ENCODE peak calls at places on chromosomes 3 and 15, in eight cellular contexts. O is pancreas, Q is cardiac muscle cell, L is brain microvascular endothelial cell, D is colonic mucosa, W is IMR-90, K is body of pancreas, X is psoas muscle. A is an unnamed sample.
A peak's percentile ranks its signal among the peaks of the same experiment; 100 is the strongest.

GRCh38 chr3:9870978-9871377 is 9.1 kb downstream of the CIDEC start:
- DNase-seq in Q (no peak), X (no peak), O (no peak), D (no peak), W (peak; percentile 86), K (no peak), L (peak; percentile 28), A (no peak)

GRCh38 chr3:149087208-149087607 is 875 bp upstream of the HLTF start:
- DNase-seq in Q (no peak), L (no peak), K (no peak), O (no peak), X (no peak), D (no peak), W (no peak), A (no peak)

GRCh38 chr15:27046891-27047290 is 75.9 kb downstream of the GABRG3 start:
- DNase-seq in W (no peak), L (no peak), D (no peak), Q (no peak), X (no peak), O (no peak), K (no peak), A (no peak)

GRCh38 chr3:116483135-116483534 is 37.8 kb upstream of the LSAMP start:
- DNase-seq in L (no peak), Q (no peak), X (no peak), D (no peak), K (no peak), O (no peak), W (no peak), A (no peak)

GRCh38 chr3:30511524-30512278 is 94.7 kb upstream of the TGFBR2 start:
- DNase-seq in W (peak; percentile 98), X (peak; percentile 20), D (no peak), L (peak; percentile 94), O (no peak), K (no peak), Q (no peak), A (no peak)

GRCh38 chr3:8095724-8096123 is 405.9 kb upstream of the LMCD1 start:
- DNase-seq in D (no peak), Q (peak; percentile 49), O (no peak), X (no peak), K (no peak), L (no peak), W (no peak), A (no peak)

GRCh38 chr3:59821274-59821673 is 771.4 kb upstream of the CFAP20DC start:
- DNase-seq in K (no peak), L (no peak), D (no peak), O (no peak), Q (no peak), W (no peak), X (no peak), A (no peak)

GRCh38 chr3:146250449-146251382 is at the start of gene PLSCR4:
- DNase-seq in X (peak; percentile 84), K (peak; percentile 70), O (peak; percentile 78), L (peak; percentile 43), D (peak; percentile 90), Q (peak; percentile 59), W (peak; percentile 47), A (no peak)

DNA sequence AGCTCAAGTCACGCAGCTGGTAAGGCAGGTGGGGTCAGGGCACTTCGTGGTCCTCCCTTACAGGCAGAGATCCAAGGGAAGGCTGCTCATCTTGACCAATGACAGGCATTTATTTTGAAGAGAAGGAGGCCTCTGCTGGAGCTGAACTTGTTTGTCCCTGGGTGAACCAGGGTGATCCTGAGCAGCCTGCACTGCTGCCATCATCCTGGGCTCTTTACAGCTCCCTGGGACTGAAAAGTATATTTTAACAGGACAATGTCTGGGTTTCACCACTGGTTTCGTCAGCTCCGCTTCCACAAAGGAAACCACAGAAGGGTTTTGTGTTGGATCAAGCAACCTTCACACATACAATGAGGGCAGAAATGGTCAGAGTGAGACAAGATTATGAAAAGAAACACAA is 400.8 kb upstream of the TPM1 start:
- DNase-seq in Q (no peak), L (no peak), D (no peak), K (no peak), W (no peak), X (no peak), O (no peak), A (no peak)
- H3K27ac ChIP-seq in Q (no peak overlapping the region), L (no peak overlapping the region), D (no peak overlapping the region), K (no peak overlapping the region), W (no peak overlapping the region), X (peak overlapping the region; percentile 3), O (no peak overlapping the region), A (no peak overlapping the region)

DNA sequence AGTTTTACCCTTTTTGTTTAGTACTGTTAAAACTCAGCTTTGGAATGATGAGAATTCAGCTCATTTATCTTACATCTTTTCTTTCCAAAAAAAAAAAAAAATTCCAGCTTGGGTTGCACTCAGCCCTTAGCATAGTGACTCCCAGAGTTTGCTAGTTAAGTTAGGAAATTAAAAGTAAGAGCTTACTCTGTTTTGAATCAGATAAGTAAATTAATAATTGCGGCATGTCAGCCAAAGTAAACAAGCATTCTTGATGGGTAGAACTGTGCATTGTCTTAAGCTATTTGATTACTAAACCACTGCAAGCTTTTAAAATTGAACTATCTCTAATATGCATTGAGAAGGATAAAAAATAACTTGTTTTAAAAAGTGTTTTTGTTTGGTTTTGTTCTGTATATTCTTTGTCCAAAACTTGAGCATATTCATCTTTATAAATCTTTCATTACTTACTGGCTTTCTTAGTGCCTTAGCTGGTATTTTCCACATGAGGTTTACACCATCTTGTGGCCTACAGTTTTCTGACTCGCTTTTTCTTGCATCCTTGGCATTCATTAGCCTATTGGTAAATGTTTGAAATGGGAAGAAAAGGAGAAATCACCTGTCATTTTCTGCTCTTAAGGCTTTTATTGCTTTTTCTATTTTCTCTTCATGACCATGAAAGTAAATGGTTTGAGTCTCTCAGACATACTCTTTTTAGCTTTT is 107.6 kb downstream of the FILIP1L start:
- DNase-seq in D (no peak), W (peak; percentile 60), O (no peak), Q (no peak), K (no peak), X (no peak), L (peak; percentile 20), A (no peak)
- TF ChIP-seq CTCF in D (no peak), W (peak; percentile 36), O (no peak), Q (no peak), K (no peak), X (no peak), L (peak; percentile 11), A (no peak)

DNA sequence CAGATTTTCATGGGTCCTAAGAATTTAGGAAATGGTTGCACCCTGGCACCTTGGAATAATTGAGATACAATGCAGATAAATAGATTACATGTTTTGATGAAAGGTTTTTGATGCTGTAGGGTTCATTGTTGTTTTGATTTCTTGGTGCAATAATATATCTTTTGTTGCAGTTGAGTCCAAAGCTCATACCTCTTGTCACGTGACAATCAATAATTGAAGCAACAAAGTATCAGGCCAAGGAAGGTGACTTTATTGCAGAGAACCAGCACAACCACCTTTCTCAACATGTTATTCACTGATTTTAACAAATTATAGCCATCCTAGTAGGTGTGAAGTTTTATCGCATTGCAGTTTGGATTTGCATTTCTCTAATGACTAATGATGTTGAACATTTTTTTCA is 285.5 kb upstream of the SLCO3A1 start:
- DNase-seq in O (no peak), X (no peak), D (no peak), Q (no peak), K (no peak), W (no peak), L (no peak), A (no peak)
- H3K4me3 ChIP-seq in O (no peak overlapping the region), X (no peak overlapping the region), D (no peak overlapping the region), Q (no peak overlapping the region), K (no peak overlapping the region), W (no peak overlapping the region), L (no peak overlapping the region), A (no peak overlapping the region)

DNA sequence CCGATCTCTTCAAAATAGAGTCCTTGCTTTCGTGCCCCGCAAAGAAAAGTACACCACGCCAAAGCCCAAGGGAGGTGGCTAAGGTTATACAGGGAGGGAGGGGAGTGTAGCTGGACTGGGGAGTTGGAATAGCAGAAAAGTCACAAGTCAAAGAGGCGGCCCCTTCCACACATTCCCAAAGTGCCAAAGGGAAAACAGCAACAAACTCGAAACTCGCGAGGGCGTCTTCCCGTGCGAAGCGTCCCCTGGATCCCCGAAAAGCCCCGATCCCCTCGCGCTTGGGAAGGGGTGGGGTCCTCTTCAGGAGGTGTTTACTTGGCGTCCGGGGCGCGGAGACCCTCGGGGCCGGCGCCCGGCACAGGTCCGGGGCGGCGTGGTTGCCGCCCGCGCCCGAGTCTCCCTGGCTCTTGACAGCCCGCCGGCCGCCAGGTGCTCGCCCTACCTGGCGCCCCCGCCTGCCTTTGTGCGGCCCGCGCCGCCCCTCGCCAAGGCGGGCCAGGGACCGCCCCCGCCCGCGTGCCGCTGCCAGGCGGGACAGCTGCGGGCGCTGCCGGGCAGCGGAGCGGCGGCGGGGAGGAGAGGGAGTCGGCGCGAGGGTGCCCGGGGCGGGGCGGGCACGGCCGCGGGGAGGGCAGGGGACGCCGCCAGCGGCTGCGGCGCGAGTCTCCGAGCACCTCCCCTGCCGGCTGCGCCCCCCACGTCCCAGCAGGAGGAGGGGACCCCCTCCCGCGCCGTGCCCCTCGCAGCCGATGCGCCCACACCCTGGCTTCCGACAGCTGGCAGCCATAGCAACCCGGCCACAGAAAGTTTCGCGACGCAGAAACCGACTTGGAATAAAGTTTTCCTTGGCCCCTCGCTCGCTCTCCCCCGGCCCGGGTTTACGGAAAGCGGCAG is 966 bp downstream of the MYO1E start:
- DNase-seq in W (no peak), O (peak; percentile 76), Q (peak; percentile 51), D (peak; percentile 59), K (peak; percentile 68), X (peak; percentile 37), L (no peak), A (no peak)
- H3K27ac ChIP-seq in W (peak overlapping the region; percentile 88), O (peak overlapping the region; percentile 92), Q (peak overlapping the region; percentile 98), D (peak overlapping the region; percentile 99), K (peak overlapping the region; percentile 96), X (peak overlapping the region; percentile 98), L (peak overlapping the region; percentile 90), A (peak overlapping the region; percentile 95)

GRCh38 chr3:53728606-53729005 is 117.6 kb downstream of the CHDH start:
- DNase-seq in W (no peak), K (no peak), X (no peak), L (no peak), O (no peak), Q (no peak), D (no peak), A (no peak)

GRCh38 chr3:53729130-53729529 is 117.1 kb downstream of the CHDH start:
- DNase-seq in K (no peak), W (no peak), X (no peak), Q (no peak), D (no peak), O (no peak), L (no peak), A (no peak)

GRCh38 chr3:53731934-53732624 is 114.1 kb downstream of the CHDH start:
- DNase-seq in Q (no peak), W (no peak), K (no peak), O (no peak), X (no peak), L (no peak), D (no peak), A (no peak)

GRCh38 chr3:53730565-53730964 is 115.7 kb downstream of the CHDH start:
- DNase-seq in W (no peak), L (peak; percentile 6), K (no peak), Q (no peak), X (peak; percentile 23), O (no peak), D (no peak), A (peak; percentile 63)

GRCh38 chr3:53729618-53730017 is 116.6 kb downstream of the CHDH start:
- DNase-seq in O (no peak), L (no peak), D (no peak), Q (no peak), X (no peak), W (no peak), K (no peak), A (no peak)
- TF ChIP-seq CTCF in O (no peak), L (no peak), D (peak; percentile 13), Q (no peak), X (no peak), W (no peak), K (no peak), A (no peak)